ENCODE peak calls at places on chromosomes 12 and 14, in four cellular contexts. W is adrenal gland, H is GM23248, T is PC-3. M is an unnamed sample.

GRCh38 chr12:116037941-116038837 is 239.3 kb downstream of the MED13L start:
- DNase-seq in W (no peak), H (peak; percentile 68), T (peak; percentile 95), M (no peak)

GRCh38 chr14:67944605-67945004 is 125.0 kb downstream of the RAD51B start:
- DNase-seq in W (no peak), H (peak; percentile 18), T (no peak), M (no peak)

GRCh38 chr12:19546611-19547162 is 107.4 kb downstream of the AEBP2 start:
- DNase-seq in W (no peak), H (peak; percentile 64), T (no peak), M (no peak)

GRCh38 chr14:61480704-61481285 is 159.4 kb downstream of the PRKCH start:
- DNase-seq in W (no peak), H (no peak), T (no peak), M (no peak)

GRCh38 chr12:44874981-44875416 is 1.1 kb downstream of the NELL2 start:
- DNase-seq in W (no peak), H (peak; percentile 7), T (no peak), M (peak; percentile 18)

GRCh38 chr12:124523071-124523470 is 44.3 kb downstream of the NCOR2 start:
- DNase-seq in W (no peak), H (peak; percentile 85), T (no peak), M (no peak)

GRCh38 chr12:93749515-93749914 is 72.3 kb downstream of the CRADD start:
- DNase-seq in W (no peak), H (no peak), T (no peak), M (no peak)

GRCh38 chr14:73237786-73238261 is 518 bp downstream of the PAPLN start:
- DNase-seq in W (no peak), H (peak; percentile 31), T (no peak), M (no peak)

GRCh38 chr14:31913370-31913769 is 163.7 kb upstream of the ARHGAP5 start:
- DNase-seq in W (no peak), H (no peak), T (no peak), M (no peak)

GRCh38 chr12:91852646-91853045 is 293.0 kb downstream of the BTG1 start:
- DNase-seq in W (no peak), H (no peak), T (peak; percentile 54), M (no peak)

GRCh38 chr12:1668833-1669543 is 21.9 kb upstream of the ADIPOR2 start:
- DNase-seq in W (no peak), H (no peak), T (no peak), M (no peak)

GRCh38 chr14:72741836-72742681 is 151.8 kb downstream of the DPF3 start:
- DNase-seq in W (no peak), H (no peak), T (no peak), M (no peak)

GRCh38 chr14:53517276-53517960 is 364.3 kb upstream of the DDHD1 start:
- DNase-seq in W (no peak), H (peak; percentile 70), T (no peak), M (no peak)

GRCh38 chr14:101196795-101197590 is 293.5 kb upstream of the RTL1 start:
- DNase-seq in W (no peak), H (no peak), T (no peak), M (no peak)

GRCh38 chr14:24838945-24839616 is 205.1 kb upstream of the GZMB start:
- DNase-seq in W (no peak), H (peak; percentile 22), T (no peak), M (no peak)

GRCh38 chr12:105036937-105037649 is 47.2 kb downstream of the ALDH1L2 start:
- DNase-seq in W (no peak), H (no peak), T (peak; percentile 25), M (no peak)

GRCh38 chr12:53714004-53714403 is 13.2 kb downstream of the CALCOCO1 start:
- DNase-seq in W (no peak), H (no peak), T (no peak), M (no peak)

GRCh38 chr12:27161458-27162228 is 79.3 kb upstream of the C12orf71 start:
- DNase-seq in W (no peak), H (no peak), T (peak; percentile 88), M (no peak)

GRCh38 chr12:19771858-19772257 is 332.6 kb downstream of the AEBP2 start:
- DNase-seq in W (no peak), H (peak; percentile 69), T (no peak), M (no peak)

GRCh38 chr12:38282886-38283285 is 33.7 kb upstream of the ALG10B start:
- DNase-seq in W (no peak), H (peak; percentile 3), T (peak; percentile 98), M (no peak)

GRCh38 chr12:93979189-93979588 is 169.2 kb upstream of the PLXNC1 start:
- DNase-seq in W (no peak), H (peak; percentile 44), T (peak; percentile 65), M (peak; percentile 20)

GRCh38 chr12:96441811-96442210 is 41.6 kb upstream of the CDK17 start:
- DNase-seq in W (no peak), H (no peak), T (no peak), M (no peak)

GRCh38 chr12:117279606-117280005 is 81.8 kb downstream of the NOS1 start:
- DNase-seq in W (no peak), H (no peak), T (no peak), M (peak; percentile 26)

GRCh38 chr12:83388551-83388950 is 701.8 kb downstream of the TMTC2 start:
- DNase-seq in W (no peak), H (no peak), T (no peak), M (no peak)

GRCh38 chr14:76280221-76280620 is 95.7 kb upstream of the ESRRB start:
- DNase-seq in W (no peak), H (no peak), T (no peak), M (no peak)

GRCh38 chr12:116919247-116919671 is 8.5 kb downstream of the FBXW8 start:
- DNase-seq in W (no peak), H (no peak), T (no peak), M (no peak)

GRCh38 chr14:80996049-80996901 is 40.9 kb downstream of the TSHR start:
- DNase-seq in W (peak; percentile 37), H (peak; percentile 93), T (peak; percentile 83), M (peak; percentile 82)

GRCh38 chr14:55221186-55221585 is 29.8 kb upstream of the DLGAP5 start:
- DNase-seq in W (no peak), H (peak; percentile 67), T (peak; percentile 86), M (no peak)

GRCh38 chr14:103550451-103551337 is 11.8 kb downstream of the BAG5 start:
- DNase-seq in W (no peak), H (peak; percentile 45), T (no peak), M (no peak)

GRCh38 chr12:1391722-1392121 is 202.7 kb downstream of the FBXL14 start:
- DNase-seq in W (no peak), H (no peak), T (no peak), M (no peak)

GRCh38 chr12:84704851-84705250 is 207.7 kb downstream of the SLC6A15 start:
- DNase-seq in W (no peak), H (no peak), T (no peak), M (no peak)

GRCh38 chr14:62143235-62143634 is 381.0 kb downstream of the SNAPC1 start:
- DNase-seq in W (no peak), H (peak; percentile 78), T (no peak), M (no peak)

GRCh38 chr14:73865536-73866113 is 14.0 kb downstream of the PTGR2 start:
- DNase-seq in W (no peak), H (no peak), T (no peak), M (no peak)

GRCh38 chr12:90038290-90038689 is 329.7 kb upstream of the ATP2B1 start:
- DNase-seq in W (no peak), H (peak; percentile 33), T (no peak), M (no peak)

GRCh38 chr12:119613319-119613936 is 19.9 kb downstream of the TMEM233 start:
- DNase-seq in W (no peak), H (peak; percentile 9), T (peak; percentile 88), M (no peak)

GRCh38 chr12:57128519-57129247 is 400 bp downstream of the LRP1 start:
- DNase-seq in W (peak; percentile 42), H (peak; percentile 41), T (no peak), M (no peak)

GRCh38 chr12:57126061-57126460 is 2.2 kb upstream of the LRP1 start:
- DNase-seq in W (no peak), H (no peak), T (no peak), M (no peak)

GRCh38 chr12:57127710-57128518 is at the start of gene LRP1:
- DNase-seq in W (peak; percentile 85), H (peak; percentile 91), T (peak; percentile 79), M (peak; percentile 65)

GRCh38 chr12:57126561-57126960 is 1.7 kb upstream of the LRP1 start:
- DNase-seq in W (no peak), H (no peak), T (no peak), M (no peak)

GRCh38 chr12:57127101-57127709 is 1.1 kb upstream of the LRP1 start:
- DNase-seq in W (peak; percentile 78), H (peak; percentile 70), T (peak; percentile 62), M (peak; percentile 61)
- H3K27ac ChIP-seq in W (peak overlapping the region; percentile 97), H (peak overlapping the region; percentile 89), T (peak overlapping the region; percentile 49), M (no peak overlapping the region)

DNA sequence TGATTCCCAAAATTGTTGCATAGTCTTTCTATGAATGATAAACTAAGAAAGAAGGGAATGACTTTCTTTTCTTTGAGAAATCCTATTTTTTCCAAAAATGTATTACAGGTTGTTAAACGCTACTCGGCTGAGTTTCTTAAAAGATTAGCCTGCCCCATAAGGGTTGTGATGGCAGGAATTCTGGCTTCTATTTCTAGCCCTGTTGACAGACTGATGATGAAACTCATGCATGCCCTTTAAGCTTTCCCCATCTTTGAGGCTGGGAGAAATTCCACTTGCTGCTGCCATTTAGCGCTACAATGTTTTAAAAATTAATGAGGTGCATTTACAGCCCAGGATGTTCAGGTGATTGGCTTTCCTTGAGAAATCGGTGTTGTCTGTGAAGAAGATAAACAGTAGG is 33.2 kb upstream of the RASSF3 start:
- DNase-seq in W (no peak), H (no peak), T (no peak), M (no peak)
- H3K27ac ChIP-seq in W (no peak overlapping the region), H (no peak overlapping the region), T (no peak overlapping the region), M (no peak overlapping the region)

GRCh38 chr12:55767156-55767555 is 24.2 kb downstream of the GDF11 start:
- DNase-seq in W (no peak), H (no peak), T (no peak), M (no peak)

DNA sequence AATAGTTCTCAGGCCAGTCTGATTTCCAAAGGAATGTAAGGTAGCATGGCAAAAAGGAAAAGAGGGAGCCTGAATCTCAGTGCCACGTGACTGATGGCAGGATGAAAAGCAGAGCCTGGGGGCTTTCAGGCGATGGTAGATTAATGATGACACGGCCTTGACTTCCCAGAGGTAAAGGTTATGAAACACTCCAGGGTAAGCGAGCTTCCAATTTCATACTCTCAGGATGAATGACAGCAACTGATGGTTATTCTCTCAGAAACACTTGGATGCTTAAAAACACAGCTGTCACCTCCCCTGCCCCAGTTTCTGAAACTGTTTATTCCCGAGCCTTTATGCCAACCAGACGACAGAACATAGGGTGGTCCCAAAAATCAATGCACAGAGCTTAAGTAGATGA is 28.8 kb downstream of the GDF11 start:
- DNase-seq in W (no peak), H (no peak), T (no peak), M (no peak)
- H3K27ac ChIP-seq in W (no peak overlapping the region), H (no peak overlapping the region), T (no peak overlapping the region), M (no peak overlapping the region)

GRCh38 chr14:99753225-99754140 is 39.7 kb upstream of the EML1 start:
- DNase-seq in W (peak; percentile 19), H (peak; percentile 24), T (no peak), M (no peak)
- H3K27ac ChIP-seq in W (peak overlapping the region; percentile 94), H (no peak overlapping the region), T (peak overlapping the region; percentile 10), M (no peak overlapping the region)